ENCODE peak calls at places on chromosomes 5 and 9, in six cellular contexts. P is HAP-1, E is IMR-90, Y is breast epithelium, N is heart left ventricle, S is pancreas. O is an unnamed sample.

GRCh38 chr9:116940614-116941215 is 253.6 kb downstream of the TRIM32 start:
- DNase-seq in S (no peak), N (no peak), E (peak; percentile 44), Y (no peak), P (no peak), O (no peak)

GRCh38 chr9:33676746-33677505 is 118.4 kb upstream of the PRSS3 start:
- DNase-seq in E (peak; percentile 13), Y (no peak), N (peak; percentile 31), S (peak; percentile 81), P (peak; percentile 70), O (peak; percentile 24)

GRCh38 chr5:168314735-168315411 is 23.4 kb downstream of the WWC1 start:
- DNase-seq in S (peak; percentile 80), E (peak; percentile 99), P (no peak), N (no peak), Y (peak; percentile 71), O (no peak)

GRCh38 chr5:171388816-171389168 is 1.1 kb downstream of the NPM1 start:
- DNase-seq in N (no peak), Y (no peak), P (peak; percentile 30), S (no peak), E (no peak), O (no peak)

GRCh38 chr5:108753877-108754276 is 6.2 kb downstream of the FER start:
- DNase-seq in P (no peak), Y (no peak), S (no peak), E (peak; percentile 72), N (no peak), O (no peak)

GRCh38 chr9:126569036-126569435 is 44.7 kb upstream of the LMX1B start:
- DNase-seq in S (no peak), Y (no peak), E (no peak), P (no peak), N (no peak), O (peak; percentile 66)

GRCh38 chr5:132321109-132321721 is 27.0 kb downstream of the SLC22A4 start:
- DNase-seq in P (no peak), N (no peak), S (no peak), Y (no peak), E (no peak), O (no peak)

GRCh38 chr5:148729182-148729581 is 74.9 kb upstream of the HTR4 start:
- DNase-seq in N (no peak), Y (no peak), P (no peak), S (no peak), E (no peak), O (peak; percentile 28)

GRCh38 chr5:68217476-68217984 is 2.0 kb downstream of the PIK3R1 start:
- DNase-seq in S (no peak), E (peak; percentile 11), Y (no peak), P (no peak), N (no peak), O (no peak)

GRCh38 chr5:141779642-141780041 is 97.6 kb upstream of the ARAP3 start:
- DNase-seq in Y (no peak), N (peak; percentile 64), E (peak; percentile 44), P (no peak), S (no peak), O (no peak)

GRCh38 chr5:56183507-56183906 is 49.6 kb downstream of the ANKRD55 start:
- DNase-seq in N (no peak), P (no peak), S (no peak), Y (no peak), E (peak; percentile 98), O (peak; percentile 94)

GRCh38 chr5:145236127-145236526 is 599.0 kb downstream of the PRELID2 start:
- DNase-seq in Y (no peak), S (no peak), P (no peak), N (no peak), E (peak; percentile 68), O (no peak)

GRCh38 chr5:175059687-175060194 is 335.4 kb downstream of the MSX2 start:
- DNase-seq in E (peak; percentile 62), Y (no peak), S (no peak), N (peak; percentile 41), P (peak; percentile 16), O (no peak)

GRCh38 chr9:137784046-137784445 is 93.5 kb upstream of the CACNA1B start:
- DNase-seq in P (peak; percentile 18), N (no peak), Y (no peak), E (no peak), S (no peak), O (no peak)

GRCh38 chr9:124270504-124271335 is 13.0 kb downstream of the NEK6 start:
- DNase-seq in Y (no peak), E (no peak), N (no peak), P (no peak), S (peak; percentile 77), O (peak; percentile 49)

GRCh38 chr5:132486318-132487094 is 4.1 kb downstream of the IRF1 start:
- DNase-seq in P (no peak), E (no peak), N (no peak), S (no peak), Y (no peak), O (no peak)

GRCh38 chr5:172643392-172643871 is 2.4 kb downstream of the NEURL1B start:
- DNase-seq in Y (no peak), S (no peak), E (no peak), N (peak; percentile 13), P (no peak), O (no peak)

GRCh38 chr5:82312373-82312856 is 34.3 kb upstream of the RPS23 start:
- DNase-seq in P (peak; percentile 80), N (peak; percentile 67), E (peak; percentile 83), Y (no peak), S (no peak), O (peak; percentile 63)

GRCh38 chr5:179265529-179266290 is 79.6 kb downstream of the ADAMTS2 start:
- DNase-seq in P (peak; percentile 3), E (peak; percentile 99), N (peak; percentile 95), Y (peak; percentile 72), S (peak; percentile 60), O (no peak)

GRCh38 chr9:1960696-1961095 is 54.5 kb upstream of the SMARCA2 start:
- DNase-seq in Y (no peak), P (no peak), S (no peak), N (no peak), E (no peak), O (no peak)

GRCh38 chr9:4435197-4435596 is 55.1 kb upstream of the SLC1A1 start:
- DNase-seq in S (no peak), E (peak; percentile 23), Y (no peak), N (no peak), P (peak; percentile 18), O (no peak)

DNA sequence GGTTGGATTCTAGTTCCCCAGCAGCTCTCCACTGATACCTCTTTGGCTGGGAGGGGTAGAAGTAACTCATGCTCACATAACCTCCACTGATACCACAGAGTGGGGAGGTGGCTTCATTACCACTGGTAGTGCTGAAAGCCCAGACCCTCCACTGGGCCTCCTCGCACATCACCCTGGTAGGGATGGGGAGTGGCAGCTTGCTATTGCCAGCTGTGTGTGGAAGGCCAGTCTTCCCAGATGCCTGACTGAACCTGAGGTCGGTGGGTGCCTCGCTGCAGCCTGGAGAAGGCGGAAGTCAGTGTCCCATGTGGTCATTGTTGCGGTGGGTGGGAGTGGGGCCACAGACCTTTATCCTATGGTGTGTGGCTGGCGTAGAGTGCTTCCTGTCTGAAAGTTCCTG is 138.0 kb downstream of the TAF11L14 start:
- DNase-seq in P (no peak), E (no peak), N (no peak), S (no peak), Y (no peak), O (no peak)
- H3K9me3 ChIP-seq in P (no peaks in the 10 kb centered on the region), E (no peaks in the 10 kb centered on the region), N (no peaks in the 10 kb centered on the region), S (no peaks in the 10 kb centered on the region), Y (no peaks in the 10 kb centered on the region), O (no peaks in the 10 kb centered on the region)

GRCh38 chr5:17326600-17327037 is 109.2 kb downstream of the BASP1 start:
- DNase-seq in E (no peak), Y (no peak), S (no peak), N (no peak), P (no peak), O (no peak)
- H3K9me3 ChIP-seq in E (no peaks in the 10 kb centered on the region), Y (no peaks in the 10 kb centered on the region), S (no peaks in the 10 kb centered on the region), N (no peaks in the 10 kb centered on the region), P (no peaks in the 10 kb centered on the region), O (no peaks in the 10 kb centered on the region)

GRCh38 chr5:150901446-150901845 is 3.3 kb downstream of the ZNF300 start:
- DNase-seq in S (no peak), E (no peak), P (no peak), Y (no peak), N (no peak), O (no peak)

GRCh38 chr5:150895431-150896428 is 9.1 kb downstream of the ZNF300 start:
- DNase-seq in P (no peak), E (no peak), S (no peak), Y (no peak), N (no peak), O (no peak)
- H3K9me3 ChIP-seq in P (peaks cover 3% of the 10 kb centered on the region), E (peaks cover 52% of the 10 kb centered on the region), S (peaks cover 2% of the 10 kb centered on the region), Y (peaks cover 100% of the 10 kb centered on the region), N (peaks cover 100% of the 10 kb centered on the region), O (peaks cover 29% of the 10 kb centered on the region)

DNA sequence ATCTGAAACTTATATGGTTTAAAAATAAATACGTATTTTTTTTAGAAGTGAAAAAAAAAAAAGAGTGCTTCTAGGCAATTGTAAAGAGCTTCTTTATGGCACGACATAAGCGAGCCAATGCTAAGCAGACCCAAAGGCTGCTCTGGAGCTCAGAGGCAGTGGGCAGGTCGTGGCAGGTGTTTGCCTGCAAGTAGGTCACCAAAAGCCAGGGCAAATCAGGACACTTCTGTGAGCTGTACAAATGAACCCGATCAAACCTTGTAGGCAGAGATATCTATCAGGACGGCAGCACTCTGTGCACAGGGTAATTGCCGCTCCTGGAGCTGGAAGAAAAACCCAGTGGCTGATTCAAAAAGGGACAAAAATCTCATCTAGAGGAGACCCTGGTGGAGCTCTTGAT is 75.9 kb downstream of the IRX2 start:
- DNase-seq in E (no peak), Y (no peak), S (no peak), P (no peak), N (no peak), O (no peak)
- H3K9me3 ChIP-seq in E (peaks cover 27% of the 10 kb centered on the region), Y (no peaks in the 10 kb centered on the region), S (no peaks in the 10 kb centered on the region), P (no peaks in the 10 kb centered on the region), N (no peaks in the 10 kb centered on the region), O (peaks cover 4% of the 10 kb centered on the region)

O was measured in endothelial cell of umbilical vein.